ENCODE peak calls at places on chromosomes 2 and 18, in seven cellular contexts. J is heart left ventricle; D is cardiac muscle cell; Q is CD4-positive, alpha-beta T cell; S is A549; O is cardiac fibroblast; I is GM12865. X is an unnamed sample.

GRCh38 chr2:174217883-174218282 is 30.4 kb downstream of the OLA1 start:
- DNase-seq in Q (no peak), D (no peak), S (no peak), O (no peak), I (no peak), J (no peak), X (no peak)

GRCh38 chr2:228522276-228522675 is 340.8 kb upstream of the SPHKAP start:
- DNase-seq in J (no peak), D (no peak), S (no peak), I (no peak), O (no peak), Q (no peak), X (no peak)

GRCh38 chr2:73059106-73059505 is 12.4 kb downstream of the SFXN5 start:
- DNase-seq in D (no peak), O (no peak), S (no peak), J (no peak), Q (no peak), I (no peak), X (no peak)

GRCh38 chr2:152718047-152718908 is at the start of gene ARL6IP6:
- DNase-seq in Q (peak; percentile 90), I (peak; percentile 95), S (peak; percentile 92), D (peak; percentile 92), O (peak; percentile 89), J (peak; percentile 94), X (peak; percentile 93)

GRCh38 chr2:144349674-144350073 is 170.2 kb downstream of the ZEB2 start:
- DNase-seq in I (no peak), D (no peak), O (no peak), S (no peak), Q (no peak), J (no peak), X (no peak)

GRCh38 chr18:25935356-25935755 is 155.1 kb downstream of the SS18 start:
- DNase-seq in O (no peak), J (no peak), D (no peak), Q (no peak), S (no peak), I (peak; percentile 42), X (peak; percentile 60)

GRCh38 chr2:233798335-233799086 is 20.4 kb downstream of the MROH2A start:
- DNase-seq in J (no peak), Q (no peak), O (no peak), D (no peak), S (no peak), I (no peak), X (no peak)

GRCh38 chr2:197306691-197307030 is 3.9 kb downstream of the ANKRD44 start:
- DNase-seq in O (no peak), Q (no peak), S (no peak), I (peak; percentile 63), J (peak; percentile 27), D (no peak), X (peak; percentile 78)

GRCh38 chr18:74351354-74351753 is 35.7 kb downstream of the C18orf63 start:
- DNase-seq in Q (no peak), D (peak; percentile 61), J (no peak), S (no peak), O (peak; percentile 60), I (peak; percentile 26), X (peak; percentile 12)

GRCh38 chr2:57536535-57537231 is 509.9 kb upstream of the VRK2 start:
- DNase-seq in J (no peak), Q (no peak), S (no peak), O (no peak), I (no peak), D (no peak), X (no peak)

GRCh38 chr18:50748243-50749229 is 71.3 kb downstream of the MRO start:
- DNase-seq in D (peak; percentile 21), J (no peak), I (no peak), Q (no peak), S (no peak), O (no peak), X (peak; percentile 1)

GRCh38 chr2:221816566-221816965 is 244.5 kb upstream of the EPHA4 start:
- DNase-seq in J (no peak), I (no peak), O (no peak), Q (no peak), D (no peak), S (no peak), X (peak; percentile 56)

GRCh38 chr2:221818569-221818968 is 246.5 kb upstream of the EPHA4 start:
- DNase-seq in I (no peak), O (no peak), S (no peak), J (no peak), Q (no peak), D (no peak), X (peak; percentile 37)

GRCh38 chr2:221817052-221817451 is 244.9 kb upstream of the EPHA4 start:
- DNase-seq in O (no peak), S (no peak), Q (no peak), J (no peak), I (no peak), D (peak; percentile 0), X (peak; percentile 86)

GRCh38 chr2:221822416-221822815 is 250.3 kb upstream of the EPHA4 start:
- DNase-seq in O (no peak), I (no peak), J (no peak), D (no peak), Q (no peak), S (no peak), X (no peak)

DNA sequence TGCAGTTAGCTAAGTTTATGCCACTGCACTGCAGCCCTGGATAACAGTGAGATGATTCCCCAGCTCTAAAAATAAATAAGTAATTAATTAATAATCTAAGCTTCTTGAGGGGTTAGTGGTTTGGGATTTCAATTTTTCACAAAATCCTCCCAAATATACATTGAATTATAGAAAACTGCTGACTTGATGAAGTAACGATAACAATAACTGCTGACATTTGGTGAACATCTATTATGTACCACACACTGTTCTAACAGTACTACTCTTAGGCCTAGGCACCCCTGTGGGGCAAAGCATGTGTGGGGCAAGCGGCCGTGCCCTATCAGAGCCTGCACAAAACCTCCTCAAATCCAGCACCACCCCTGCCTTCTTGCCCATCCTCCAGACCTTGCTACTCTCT is 245.8 kb upstream of the EPHA4 start:
- DNase-seq in O (no peak), D (no peak), S (no peak), I (no peak), J (no peak), Q (no peak), X (no peak)
- TF ChIP-seq CTCF in O (no peak), D (no peak), S (no peak), I (no peak), J (no peak), Q (no peak), X (no peak)

GRCh38 chr18:5890606-5891360 is 4.5 kb downstream of the TMEM200C start:
- DNase-seq in Q (no peak), S (peak; percentile 29), J (peak; percentile 27), D (peak; percentile 34), I (peak; percentile 65), O (peak; percentile 11), X (no peak)
- TF ChIP-seq CTCF in Q (peak; percentile 6), S (peak; percentile 46), J (peak; percentile 19), D (peak; percentile 33), I (peak; percentile 77), O (no peak), X (no peak)

GRCh38 chr2:157176602-157177001 is 80.9 kb upstream of the GALNT5 start:
- DNase-seq in D (no peak), O (no peak), I (no peak), J (no peak), Q (no peak), S (no peak), X (no peak)

GRCh38 chr2:157179706-157180105 is 77.8 kb upstream of the GALNT5 start:
- DNase-seq in J (no peak), D (no peak), O (no peak), I (no peak), Q (no peak), S (no peak), X (no peak)

GRCh38 chr2:157182204-157182709 is 75.2 kb upstream of the GALNT5 start:
- DNase-seq in O (no peak), J (no peak), S (no peak), Q (no peak), D (peak; percentile 33), I (no peak), X (no peak)

GRCh38 chr2:157181234-157181633 is 76.3 kb upstream of the GALNT5 start:
- DNase-seq in S (no peak), J (no peak), D (peak; percentile 58), Q (no peak), O (peak; percentile 59), I (no peak), X (peak; percentile 45)

GRCh38 chr2:157178865-157179264 is 78.6 kb upstream of the GALNT5 start:
- DNase-seq in I (no peak), D (no peak), J (no peak), S (no peak), Q (no peak), O (no peak), X (no peak)
- TF ChIP-seq CTCF in I (peak; percentile 4), D (peak; percentile 21), J (peak; percentile 9), S (peak; percentile 24), Q (no peak), O (peak; percentile 17), X (no peak)

DNA sequence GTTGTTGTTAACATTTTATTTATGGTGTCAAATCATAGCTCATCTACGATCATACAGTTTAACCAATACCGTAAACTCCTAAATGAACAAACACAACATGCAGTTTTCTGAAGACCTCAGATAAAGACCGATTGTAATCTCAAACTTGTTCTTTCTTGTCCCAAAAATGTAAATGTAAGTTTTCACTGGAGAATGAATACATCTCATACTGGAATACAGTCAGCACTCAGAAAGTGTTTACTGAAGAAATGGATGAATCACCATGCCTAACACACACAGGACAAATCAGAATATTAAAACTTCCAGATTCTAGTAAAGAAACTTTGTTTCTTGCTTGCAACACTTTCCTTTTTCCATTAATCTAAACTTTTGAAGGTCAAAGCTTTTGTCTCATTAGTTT is 380.5 kb downstream of the DLGAP1 start:
- DNase-seq in O (no peak), Q (no peak), S (no peak), J (no peak), I (no peak), D (no peak), X (no peak)
- TF ChIP-seq CTCF in O (no peak), Q (no peak), S (no peak), J (no peak), I (no peak), D (no peak), X (no peak)

X was measured in MCF 10A.